ENCODE peak calls at places on chromosomes 16 and 17, in eight cellular contexts. One of them, this sample, is unnamed.
A peak's percentile ranks its signal among the peaks of the same experiment; 100 is the strongest.

GRCh38 chr16:51097729-51098128 is 53.3 kb downstream of the SALL1 start:
- DNase-seq in fibroblast of the conjunctiva: no peak
- DNase-seq in neuronal stem cell: no peak
- DNase-seq in left lung: no peak
- DNase-seq in H54: no peak
- DNase-seq in EL: no peak
- DNase-seq in T-cell: no peak
- DNase-seq in psoas muscle: no peak
- DNase-seq in this sample: no peak

GRCh38 chr17:29593546-29594440 is 861 bp downstream of the ANKRD13B start:
- DNase-seq in left lung: no peak
- DNase-seq in psoas muscle: no peak
- DNase-seq in fibroblast of the conjunctiva: no peak
- DNase-seq in neuronal stem cell: no peak
- DNase-seq in T-cell: no peak
- DNase-seq in EL: peak; percentile 25
- DNase-seq in H54: no peak
- DNase-seq in this sample: peak; percentile 6

GRCh38 chr17:68593331-68593710 is 7.8 kb downstream of the FAM20A start:
- DNase-seq in T-cell: no peak
- DNase-seq in psoas muscle: no peak
- DNase-seq in EL: no peak
- DNase-seq in fibroblast of the conjunctiva: no peak
- DNase-seq in neuronal stem cell: no peak
- DNase-seq in left lung: no peak
- DNase-seq in H54: no peak
- DNase-seq in this sample: no peak

GRCh38 chr17:27403480-27404005 is 52.7 kb upstream of the KSR1 start:
- DNase-seq in fibroblast of the conjunctiva: no peak
- DNase-seq in EL: no peak
- DNase-seq in H54: no peak
- DNase-seq in T-cell: no peak
- DNase-seq in neuronal stem cell: no peak
- DNase-seq in left lung: peak; percentile 3
- DNase-seq in psoas muscle: no peak
- DNase-seq in this sample: no peak

GRCh38 chr17:50839591-50840310 is 4.4 kb downstream of the WFIKKN2 start:
- DNase-seq in EL: no peak
- DNase-seq in left lung: no peak
- DNase-seq in neuronal stem cell: no peak
- DNase-seq in fibroblast of the conjunctiva: no peak
- DNase-seq in psoas muscle: no peak
- DNase-seq in H54: no peak
- DNase-seq in T-cell: no peak
- DNase-seq in this sample: no peak

GRCh38 chr17:41392278-41392677 is 5.1 kb downstream of the KRT31 start:
- DNase-seq in fibroblast of the conjunctiva: no peak
- DNase-seq in left lung: no peak
- DNase-seq in H54: no peak
- DNase-seq in psoas muscle: no peak
- DNase-seq in neuronal stem cell: no peak
- DNase-seq in EL: peak; percentile 65
- DNase-seq in T-cell: no peak
- DNase-seq in this sample: no peak

GRCh38 chr17:33090806-33091205 is 99.2 kb downstream of the SPACA3 start:
- DNase-seq in fibroblast of the conjunctiva: no peak
- DNase-seq in T-cell: no peak
- DNase-seq in left lung: no peak
- DNase-seq in neuronal stem cell: no peak
- DNase-seq in psoas muscle: no peak
- DNase-seq in EL: no peak
- DNase-seq in H54: no peak
- DNase-seq in this sample: no peak

GRCh38 chr17:7403043-7403901 is 625 bp downstream of the TMEM256 start:
- DNase-seq in T-cell: no peak
- DNase-seq in EL: no peak
- DNase-seq in neuronal stem cell: peak; percentile 67
- DNase-seq in left lung: no peak
- DNase-seq in fibroblast of the conjunctiva: no peak
- DNase-seq in H54: peak; percentile 86
- DNase-seq in psoas muscle: peak; percentile 83
- DNase-seq in this sample: no peak

GRCh38 chr17:57940217-57940616 is 15.0 kb downstream of the CUEDC1 start:
- DNase-seq in left lung: no peak
- DNase-seq in H54: no peak
- DNase-seq in T-cell: no peak
- DNase-seq in neuronal stem cell: no peak
- DNase-seq in fibroblast of the conjunctiva: no peak
- DNase-seq in EL: no peak
- DNase-seq in psoas muscle: peak; percentile 36
- DNase-seq in this sample: no peak

GRCh38 chr17:67272312-67273050 is 27.5 kb upstream of the HELZ start:
- DNase-seq in left lung: no peak
- DNase-seq in psoas muscle: no peak
- DNase-seq in neuronal stem cell: no peak
- DNase-seq in fibroblast of the conjunctiva: no peak
- DNase-seq in T-cell: no peak
- DNase-seq in H54: no peak
- DNase-seq in EL: no peak
- DNase-seq in this sample: no peak

GRCh38 chr16:84618428-84619102 is 687 bp upstream of the COTL1 start:
- DNase-seq in neuronal stem cell: peak; percentile 52
- DNase-seq in left lung: no peak
- DNase-seq in H54: peak; percentile 71
- DNase-seq in fibroblast of the conjunctiva: peak; percentile 90
- DNase-seq in psoas muscle: no peak
- DNase-seq in T-cell: no peak
- DNase-seq in EL: peak; percentile 99
- DNase-seq in this sample: peak; percentile 97

GRCh38 chr17:17877548-17878358 is 41.0 kb upstream of the SREBF1 start:
- DNase-seq in EL: peak; percentile 36
- DNase-seq in H54: no peak
- DNase-seq in psoas muscle: peak; percentile 84
- DNase-seq in fibroblast of the conjunctiva: peak; percentile 77
- DNase-seq in neuronal stem cell: peak; percentile 63
- DNase-seq in T-cell: no peak
- DNase-seq in left lung: peak; percentile 79
- DNase-seq in this sample: no peak

GRCh38 chr17:65527381-65527780 is 34.1 kb downstream of the AXIN2 start:
- DNase-seq in neuronal stem cell: no peak
- DNase-seq in left lung: no peak
- DNase-seq in EL: no peak
- DNase-seq in T-cell: no peak
- DNase-seq in fibroblast of the conjunctiva: no peak
- DNase-seq in H54: no peak
- DNase-seq in psoas muscle: no peak
- DNase-seq in this sample: no peak

GRCh38 chr17:79910985-79911361 is 71.7 kb upstream of the CBX4 start:
- DNase-seq in neuronal stem cell: no peak
- DNase-seq in fibroblast of the conjunctiva: no peak
- DNase-seq in left lung: no peak
- DNase-seq in H54: no peak
- DNase-seq in EL: no peak
- DNase-seq in T-cell: no peak
- DNase-seq in psoas muscle: no peak
- DNase-seq in this sample: no peak

GRCh38 chr17:44221072-44221861 is 1.8 kb upstream of the UBTF start:
- DNase-seq in left lung: peak; percentile 83
- DNase-seq in psoas muscle: peak; percentile 88
- DNase-seq in T-cell: peak; percentile 44
- DNase-seq in EL: peak; percentile 84
- DNase-seq in fibroblast of the conjunctiva: no peak
- DNase-seq in neuronal stem cell: peak; percentile 76
- DNase-seq in H54: peak; percentile 59
- DNase-seq in this sample: peak; percentile 77

GRCh38 chr16:19885456-19886060 is 910 bp upstream of the GPRC5B start:
- DNase-seq in H54: no peak
- DNase-seq in psoas muscle: peak; percentile 56
- DNase-seq in T-cell: no peak
- DNase-seq in EL: no peak
- DNase-seq in neuronal stem cell: no peak
- DNase-seq in left lung: no peak
- DNase-seq in fibroblast of the conjunctiva: no peak
- DNase-seq in this sample: no peak

GRCh38 chr16:84851192-84852127 is 31.7 kb downstream of the CRISPLD2 start:
- DNase-seq in fibroblast of the conjunctiva: peak; percentile 74
- DNase-seq in T-cell: no peak
- DNase-seq in neuronal stem cell: no peak
- DNase-seq in psoas muscle: peak; percentile 38
- DNase-seq in H54: peak; percentile 90
- DNase-seq in left lung: peak; percentile 59
- DNase-seq in EL: peak; percentile 100
- DNase-seq in this sample: peak; percentile 98

GRCh38 chr16:81841709-81842108 is 62.6 kb downstream of the PLCG2 start:
- DNase-seq in fibroblast of the conjunctiva: no peak
- DNase-seq in psoas muscle: no peak
- DNase-seq in neuronal stem cell: no peak
- DNase-seq in left lung: no peak
- DNase-seq in H54: no peak
- DNase-seq in EL: no peak
- DNase-seq in T-cell: peak; percentile 20
- DNase-seq in this sample: no peak

GRCh38 chr16:51820176-51820575 is 669.1 kb upstream of the SALL1 start:
- DNase-seq in H54: no peak
- DNase-seq in fibroblast of the conjunctiva: no peak
- DNase-seq in neuronal stem cell: no peak
- DNase-seq in psoas muscle: no peak
- DNase-seq in T-cell: no peak
- DNase-seq in left lung: no peak
- DNase-seq in EL: no peak
- DNase-seq in this sample: no peak

GRCh38 chr17:7929158-7930029 is at the start of gene KCNAB3:
- DNase-seq in left lung: peak; percentile 69
- DNase-seq in psoas muscle: no peak
- DNase-seq in fibroblast of the conjunctiva: no peak
- DNase-seq in EL: peak; percentile 82
- DNase-seq in H54: no peak
- DNase-seq in T-cell: peak; percentile 46
- DNase-seq in neuronal stem cell: peak; percentile 69
- DNase-seq in this sample: no peak

GRCh38 chr17:77045441-77046041 is 95.2 kb upstream of the SEC14L1 start:
- DNase-seq in T-cell: no peak
- DNase-seq in H54: no peak
- DNase-seq in fibroblast of the conjunctiva: no peak
- DNase-seq in EL: peak; percentile 28
- DNase-seq in neuronal stem cell: no peak
- DNase-seq in left lung: no peak
- DNase-seq in psoas muscle: no peak
- DNase-seq in this sample: peak; percentile 54

GRCh38 chr17:50892101-50892776 is 26.1 kb upstream of the TOB1 start:
- DNase-seq in fibroblast of the conjunctiva: no peak
- DNase-seq in EL: no peak
- DNase-seq in psoas muscle: no peak
- DNase-seq in left lung: no peak
- DNase-seq in T-cell: no peak
- DNase-seq in neuronal stem cell: no peak
- DNase-seq in H54: no peak
- DNase-seq in this sample: peak; percentile 46

GRCh38 chr16:3035972-3036725 is 595 bp downstream of the BICDL2 start:
- DNase-seq in H54: no peak
- DNase-seq in psoas muscle: no peak
- DNase-seq in neuronal stem cell: no peak
- DNase-seq in fibroblast of the conjunctiva: no peak
- DNase-seq in left lung: no peak
- DNase-seq in EL: no peak
- DNase-seq in T-cell: no peak
- DNase-seq in this sample: no peak

GRCh38 chr16:371729-372521 is 1.6 kb upstream of the MRPL28 start:
- DNase-seq in H54: no peak
- DNase-seq in left lung: no peak
- DNase-seq in fibroblast of the conjunctiva: no peak
- DNase-seq in neuronal stem cell: no peak
- DNase-seq in EL: no peak
- DNase-seq in psoas muscle: no peak
- DNase-seq in T-cell: no peak
- DNase-seq in this sample: no peak

GRCh38 chr16:25966172-25967097 is 274.7 kb downstream of the HS3ST4 start:
- DNase-seq in left lung: no peak
- DNase-seq in T-cell: no peak
- DNase-seq in EL: no peak
- DNase-seq in neuronal stem cell: no peak
- DNase-seq in H54: no peak
- DNase-seq in psoas muscle: no peak
- DNase-seq in fibroblast of the conjunctiva: no peak
- DNase-seq in this sample: no peak

GRCh38 chr16:17520567-17520966 is 49.8 kb upstream of the XYLT1 start:
- DNase-seq in left lung: no peak
- DNase-seq in EL: peak; percentile 60
- DNase-seq in H54: no peak
- DNase-seq in neuronal stem cell: no peak
- DNase-seq in T-cell: no peak
- DNase-seq in psoas muscle: no peak
- DNase-seq in fibroblast of the conjunctiva: no peak
- DNase-seq in this sample: no peak

GRCh38 chr16:30485818-30486436 is 13.4 kb downstream of the ITGAL start:
- DNase-seq in left lung: no peak
- DNase-seq in T-cell: no peak
- DNase-seq in psoas muscle: no peak
- DNase-seq in neuronal stem cell: no peak
- DNase-seq in fibroblast of the conjunctiva: no peak
- DNase-seq in H54: no peak
- DNase-seq in EL: peak; percentile 47
- DNase-seq in this sample: no peak

GRCh38 chr17:50055055-50055425 is 870 bp upstream of the ITGA3 start:
- DNase-seq in fibroblast of the conjunctiva: no peak
- DNase-seq in psoas muscle: peak; percentile 53
- DNase-seq in H54: no peak
- DNase-seq in left lung: peak; percentile 82
- DNase-seq in neuronal stem cell: no peak
- DNase-seq in EL: peak; percentile 39
- DNase-seq in T-cell: no peak
- DNase-seq in this sample: peak; percentile 95

GRCh38 chr16:74500907-74501306 is 79.6 kb upstream of the CLEC18B start:
- DNase-seq in fibroblast of the conjunctiva: no peak
- DNase-seq in H54: no peak
- DNase-seq in neuronal stem cell: no peak
- DNase-seq in EL: no peak
- DNase-seq in psoas muscle: no peak
- DNase-seq in T-cell: no peak
- DNase-seq in left lung: no peak
- DNase-seq in this sample: no peak

GRCh38 chr16:46607529-46607928 is 13.7 kb downstream of the SHCBP1 start:
- DNase-seq in neuronal stem cell: no peak
- DNase-seq in EL: peak; percentile 54
- DNase-seq in left lung: no peak
- DNase-seq in T-cell: no peak
- DNase-seq in fibroblast of the conjunctiva: peak; percentile 51
- DNase-seq in H54: no peak
- DNase-seq in psoas muscle: no peak
- DNase-seq in this sample: peak; percentile 57

This sample was measured in PC-3.